ENCODE peak calls at places on chromosomes 1 and 21, in nine cellular contexts. One of them, this sample, is unnamed.

GRCh38 chr1:204894606-204895005 is 23.9 kb downstream of the NFASC start:
- DNase-seq in caudate nucleus: no peak
- DNase-seq in sciatic nerve: no peak
- DNase-seq in HTR-8/SVneo: no peak
- DNase-seq in breast epithelium: no peak
- DNase-seq in effector CD4-positive, alpha-beta T cell: no peak
- DNase-seq in EL: no peak
- DNase-seq in dorsolateral prefrontal cortex: no peak
- DNase-seq in iPS-NIHi11: no peak
- DNase-seq in this sample: no peak

GRCh38 chr21:32955307-32955937 is 70.3 kb upstream of the OLIG2 start:
- DNase-seq in sciatic nerve: no peak
- DNase-seq in caudate nucleus: no peak
- DNase-seq in effector CD4-positive, alpha-beta T cell: no peak
- DNase-seq in iPS-NIHi11: no peak
- DNase-seq in HTR-8/SVneo: no peak
- DNase-seq in EL: no peak
- DNase-seq in dorsolateral prefrontal cortex: no peak
- DNase-seq in breast epithelium: no peak
- DNase-seq in this sample: no peak

GRCh38 chr1:94045465-94046056 is 75.4 kb downstream of the ABCA4 start:
- DNase-seq in caudate nucleus: peak
- DNase-seq in EL: peak
- DNase-seq in HTR-8/SVneo: peak
- DNase-seq in sciatic nerve: peak
- DNase-seq in iPS-NIHi11: peak
- DNase-seq in dorsolateral prefrontal cortex: peak
- DNase-seq in effector CD4-positive, alpha-beta T cell: no peak
- DNase-seq in breast epithelium: peak
- DNase-seq in this sample: no peak

GRCh38 chr1:29379438-29380073 is 143.2 kb downstream of the PTPRU start:
- DNase-seq in breast epithelium: no peak
- DNase-seq in sciatic nerve: no peak
- DNase-seq in effector CD4-positive, alpha-beta T cell: no peak
- DNase-seq in EL: peak
- DNase-seq in iPS-NIHi11: peak
- DNase-seq in caudate nucleus: no peak
- DNase-seq in dorsolateral prefrontal cortex: no peak
- DNase-seq in HTR-8/SVneo: no peak
- DNase-seq in this sample: no peak

GRCh38 chr1:217089239-217090014 is 366.2 kb upstream of the ESRRG start:
- DNase-seq in HTR-8/SVneo: peak
- DNase-seq in iPS-NIHi11: peak
- DNase-seq in sciatic nerve: no peak
- DNase-seq in caudate nucleus: peak
- DNase-seq in effector CD4-positive, alpha-beta T cell: no peak
- DNase-seq in dorsolateral prefrontal cortex: peak
- DNase-seq in EL: peak
- DNase-seq in breast epithelium: peak
- DNase-seq in this sample: no peak

GRCh38 chr1:46489638-46490602 is at the start of gene DMBX1:
- DNase-seq in effector CD4-positive, alpha-beta T cell: no peak
- DNase-seq in caudate nucleus: no peak
- DNase-seq in EL: peak
- DNase-seq in HTR-8/SVneo: peak
- DNase-seq in iPS-NIHi11: peak
- DNase-seq in dorsolateral prefrontal cortex: no peak
- DNase-seq in breast epithelium: no peak
- DNase-seq in sciatic nerve: no peak
- DNase-seq in this sample: no peak

GRCh38 chr1:185439727-185440415 is 122.8 kb upstream of the IVNS1ABP start:
- DNase-seq in caudate nucleus: no peak
- DNase-seq in breast epithelium: no peak
- DNase-seq in effector CD4-positive, alpha-beta T cell: no peak
- DNase-seq in dorsolateral prefrontal cortex: no peak
- DNase-seq in iPS-NIHi11: no peak
- DNase-seq in EL: peak
- DNase-seq in HTR-8/SVneo: peak
- DNase-seq in sciatic nerve: no peak
- DNase-seq in this sample: peak

GRCh38 chr1:112637257-112638108 is 17.9 kb downstream of the CAPZA1 start:
- DNase-seq in EL: peak
- DNase-seq in breast epithelium: no peak
- DNase-seq in HTR-8/SVneo: no peak
- DNase-seq in sciatic nerve: no peak
- DNase-seq in caudate nucleus: no peak
- DNase-seq in effector CD4-positive, alpha-beta T cell: no peak
- DNase-seq in iPS-NIHi11: no peak
- DNase-seq in dorsolateral prefrontal cortex: no peak
- DNase-seq in this sample: peak

GRCh38 chr1:938711-939504 is 15.2 kb downstream of the SAMD11 start:
- DNase-seq in EL: no peak
- DNase-seq in effector CD4-positive, alpha-beta T cell: no peak
- DNase-seq in breast epithelium: no peak
- DNase-seq in caudate nucleus: no peak
- DNase-seq in dorsolateral prefrontal cortex: no peak
- DNase-seq in HTR-8/SVneo: no peak
- DNase-seq in sciatic nerve: no peak
- DNase-seq in iPS-NIHi11: peak
- DNase-seq in this sample: no peak

GRCh38 chr1:154902920-154903566 is 33.0 kb upstream of the KCNN3 start:
- DNase-seq in breast epithelium: no peak
- DNase-seq in effector CD4-positive, alpha-beta T cell: no peak
- DNase-seq in EL: no peak
- DNase-seq in dorsolateral prefrontal cortex: no peak
- DNase-seq in HTR-8/SVneo: no peak
- DNase-seq in iPS-NIHi11: no peak
- DNase-seq in sciatic nerve: no peak
- DNase-seq in caudate nucleus: no peak
- DNase-seq in this sample: no peak

GRCh38 chr1:201593200-201593828 is 54.4 kb downstream of the NAV1 start:
- DNase-seq in effector CD4-positive, alpha-beta T cell: no peak
- DNase-seq in caudate nucleus: no peak
- DNase-seq in breast epithelium: peak
- DNase-seq in dorsolateral prefrontal cortex: no peak
- DNase-seq in sciatic nerve: no peak
- DNase-seq in HTR-8/SVneo: peak
- DNase-seq in iPS-NIHi11: no peak
- DNase-seq in EL: peak
- DNase-seq in this sample: peak

GRCh38 chr1:3393024-3393986 is 61.2 kb upstream of the ARHGEF16 start:
- DNase-seq in HTR-8/SVneo: no peak
- DNase-seq in effector CD4-positive, alpha-beta T cell: no peak
- DNase-seq in breast epithelium: no peak
- DNase-seq in sciatic nerve: no peak
- DNase-seq in EL: no peak
- DNase-seq in iPS-NIHi11: peak
- DNase-seq in dorsolateral prefrontal cortex: no peak
- DNase-seq in caudate nucleus: no peak
- DNase-seq in this sample: no peak

GRCh38 chr1:117607471-117607870 is 1.6 kb downstream of the TENT5C start:
- DNase-seq in sciatic nerve: no peak
- DNase-seq in iPS-NIHi11: no peak
- DNase-seq in HTR-8/SVneo: no peak
- DNase-seq in caudate nucleus: no peak
- DNase-seq in breast epithelium: peak
- DNase-seq in effector CD4-positive, alpha-beta T cell: peak
- DNase-seq in dorsolateral prefrontal cortex: no peak
- DNase-seq in EL: no peak
- DNase-seq in this sample: no peak

GRCh38 chr1:66237722-66238479 is 296.1 kb upstream of the SGIP1 start:
- DNase-seq in breast epithelium: no peak
- DNase-seq in effector CD4-positive, alpha-beta T cell: no peak
- DNase-seq in HTR-8/SVneo: no peak
- DNase-seq in iPS-NIHi11: no peak
- DNase-seq in EL: no peak
- DNase-seq in caudate nucleus: no peak
- DNase-seq in dorsolateral prefrontal cortex: no peak
- DNase-seq in sciatic nerve: no peak
- DNase-seq in this sample: no peak

GRCh38 chr1:243850368-243851128 is 505 bp upstream of the AKT3 start:
- DNase-seq in breast epithelium: peak
- DNase-seq in iPS-NIHi11: peak
- DNase-seq in dorsolateral prefrontal cortex: peak
- DNase-seq in sciatic nerve: peak
- DNase-seq in EL: peak
- DNase-seq in HTR-8/SVneo: peak
- DNase-seq in effector CD4-positive, alpha-beta T cell: peak
- DNase-seq in caudate nucleus: peak
- DNase-seq in this sample: peak

GRCh38 chr1:151282883-151283725 is 1.0 kb downstream of the ZNF687 start:
- DNase-seq in caudate nucleus: no peak
- DNase-seq in EL: peak
- DNase-seq in breast epithelium: peak
- DNase-seq in effector CD4-positive, alpha-beta T cell: no peak
- DNase-seq in iPS-NIHi11: peak
- DNase-seq in HTR-8/SVneo: no peak
- DNase-seq in sciatic nerve: peak
- DNase-seq in dorsolateral prefrontal cortex: peak
- DNase-seq in this sample: no peak

GRCh38 chr21:41363370-41364270 is 1.8 kb downstream of the MX2 start:
- DNase-seq in effector CD4-positive, alpha-beta T cell: no peak
- DNase-seq in breast epithelium: no peak
- DNase-seq in dorsolateral prefrontal cortex: no peak
- DNase-seq in iPS-NIHi11: no peak
- DNase-seq in caudate nucleus: no peak
- DNase-seq in EL: no peak
- DNase-seq in sciatic nerve: peak
- DNase-seq in HTR-8/SVneo: no peak
- DNase-seq in this sample: no peak

This sample was measured in epithelial cell of prostate.